ENCODE peak calls at places on chromosome X, in six cellular contexts. One of them, this sample, is unnamed.
A peak's percentile ranks its signal among the peaks of the same experiment; 100 is the strongest.

GRCh38 chrX:138945219-138945618 is 233.7 kb upstream of the FGF13 start:
- DNase-seq in mesenchymal stem cell: no peak
- DNase-seq in IMR-90: no peak
- DNase-seq in neuronal stem cell: no peak
- DNase-seq in H1: no peak
- DNase-seq in H9: no peak
- DNase-seq in this sample: peak; percentile 7

GRCh38 chrX:136115909-136116297 is 31.4 kb upstream of the FHL1 start:
- DNase-seq in mesenchymal stem cell: no peak
- DNase-seq in IMR-90: no peak
- DNase-seq in neuronal stem cell: no peak
- DNase-seq in H9: no peak
- DNase-seq in H1: no peak
- DNase-seq in this sample: no peak

GRCh38 chrX:40169193-40170086 is 71.7 kb upstream of the BCOR start:
- DNase-seq in H1: peak; percentile 73
- DNase-seq in IMR-90: peak; percentile 75
- DNase-seq in mesenchymal stem cell: peak; percentile 93
- DNase-seq in H9: peak; percentile 91
- DNase-seq in neuronal stem cell: no peak
- DNase-seq in this sample: peak; percentile 85

GRCh38 chrX:12994321-12994720 is 19.4 kb downstream of the TMSB4X start:
- DNase-seq in H1: no peak
- DNase-seq in IMR-90: no peak
- DNase-seq in neuronal stem cell: no peak
- DNase-seq in mesenchymal stem cell: no peak
- DNase-seq in H9: no peak
- DNase-seq in this sample: no peak

GRCh38 chrX:101999644-102000539 is 68.1 kb upstream of the ZMAT1 start:
- DNase-seq in H1: peak; percentile 48
- DNase-seq in H9: peak; percentile 62
- DNase-seq in IMR-90: no peak
- DNase-seq in mesenchymal stem cell: no peak
- DNase-seq in neuronal stem cell: no peak
- DNase-seq in this sample: peak; percentile 67

GRCh38 chrX:125651426-125651825 is 331.8 kb downstream of the TEX13C start:
- DNase-seq in H1: no peak
- DNase-seq in neuronal stem cell: no peak
- DNase-seq in H9: no peak
- DNase-seq in IMR-90: no peak
- DNase-seq in mesenchymal stem cell: no peak
- DNase-seq in this sample: peak; percentile 69

GRCh38 chrX:151206871-151207270 is 30.5 kb downstream of the GPR50 start:
- DNase-seq in neuronal stem cell: no peak
- DNase-seq in H9: no peak
- DNase-seq in mesenchymal stem cell: no peak
- DNase-seq in IMR-90: no peak
- DNase-seq in H1: no peak
- DNase-seq in this sample: no peak

GRCh38 chrX:108511721-108512120 is 72.1 kb downstream of the COL4A5 start:
- DNase-seq in IMR-90: peak; percentile 4
- DNase-seq in neuronal stem cell: no peak
- DNase-seq in H1: no peak
- DNase-seq in H9: no peak
- DNase-seq in mesenchymal stem cell: no peak
- DNase-seq in this sample: no peak

GRCh38 chrX:45198706-45199105 is 2.0 kb downstream of the DIPK2B start:
- DNase-seq in IMR-90: no peak
- DNase-seq in neuronal stem cell: no peak
- DNase-seq in mesenchymal stem cell: no peak
- DNase-seq in H9: no peak
- DNase-seq in H1: no peak
- DNase-seq in this sample: no peak

GRCh38 chrX:101022020-101022419 is 29.9 kb downstream of the TRMT2B start:
- DNase-seq in H9: no peak
- DNase-seq in H1: no peak
- DNase-seq in mesenchymal stem cell: no peak
- DNase-seq in IMR-90: no peak
- DNase-seq in neuronal stem cell: no peak
- DNase-seq in this sample: no peak

GRCh38 chrX:108399427-108400165 is 38.6 kb downstream of the COL4A6 start:
- DNase-seq in neuronal stem cell: no peak
- DNase-seq in H1: no peak
- DNase-seq in H9: no peak
- DNase-seq in mesenchymal stem cell: no peak
- DNase-seq in IMR-90: peak; percentile 10
- DNase-seq in this sample: no peak

GRCh38 chrX:16033336-16033735 is 90.0 kb upstream of the GRPR start:
- DNase-seq in H1: no peak
- DNase-seq in mesenchymal stem cell: peak; percentile 9
- DNase-seq in H9: no peak
- DNase-seq in IMR-90: peak; percentile 69
- DNase-seq in neuronal stem cell: no peak
- DNase-seq in this sample: peak; percentile 31

GRCh38 chrX:147699061-147699460 is 212.7 kb upstream of the FMR1 start:
- DNase-seq in H1: peak; percentile 37
- DNase-seq in H9: peak; percentile 63
- DNase-seq in neuronal stem cell: peak; percentile 24
- DNase-seq in mesenchymal stem cell: no peak
- DNase-seq in IMR-90: no peak
- DNase-seq in this sample: peak; percentile 93

GRCh38 chrX:40192196-40192595 is 94.4 kb upstream of the BCOR start:
- DNase-seq in H9: no peak
- DNase-seq in H1: no peak
- DNase-seq in IMR-90: no peak
- DNase-seq in neuronal stem cell: no peak
- DNase-seq in mesenchymal stem cell: no peak
- DNase-seq in this sample: no peak

GRCh38 chrX:133171962-133172708 is 46.0 kb downstream of the TFDP3 start:
- DNase-seq in IMR-90: no peak
- DNase-seq in H1: no peak
- DNase-seq in H9: no peak
- DNase-seq in mesenchymal stem cell: peak; percentile 24
- DNase-seq in neuronal stem cell: peak; percentile 3
- DNase-seq in this sample: peak; percentile 17

GRCh38 chrX:44223150-44223549 is 120.3 kb downstream of the EFHC2 start:
- DNase-seq in H1: no peak
- DNase-seq in mesenchymal stem cell: peak; percentile 15
- DNase-seq in IMR-90: peak; percentile 38
- DNase-seq in neuronal stem cell: no peak
- DNase-seq in H9: no peak
- DNase-seq in this sample: no peak

GRCh38 chrX:111168314-111168713 is 72.3 kb downstream of the PAK3 start:
- DNase-seq in H1: no peak
- DNase-seq in IMR-90: peak; percentile 0
- DNase-seq in neuronal stem cell: no peak
- DNase-seq in H9: peak; percentile 29
- DNase-seq in mesenchymal stem cell: peak; percentile 24
- DNase-seq in this sample: peak; percentile 50

GRCh38 chrX:119389214-119389613 is 9.9 kb upstream of the SLC25A43 start:
- DNase-seq in H1: no peak
- DNase-seq in IMR-90: no peak
- DNase-seq in mesenchymal stem cell: no peak
- DNase-seq in neuronal stem cell: no peak
- DNase-seq in H9: no peak
- DNase-seq in this sample: no peak

GRCh38 chrX:115894087-115894486 is 276.5 kb upstream of the AGTR2 start:
- DNase-seq in IMR-90: peak; percentile 33
- DNase-seq in mesenchymal stem cell: no peak
- DNase-seq in H9: peak; percentile 31
- DNase-seq in H1: peak; percentile 33
- DNase-seq in neuronal stem cell: no peak
- DNase-seq in this sample: peak; percentile 43

GRCh38 chrX:37752941-37753340 is 26.9 kb upstream of the CYBB start:
- DNase-seq in IMR-90: no peak
- DNase-seq in mesenchymal stem cell: no peak
- DNase-seq in H9: no peak
- DNase-seq in H1: no peak
- DNase-seq in neuronal stem cell: no peak
- DNase-seq in this sample: no peak

GRCh38 chrX:118239471-118239870 is 106.4 kb upstream of the WDR44 start:
- DNase-seq in IMR-90: peak; percentile 61
- DNase-seq in neuronal stem cell: no peak
- DNase-seq in mesenchymal stem cell: no peak
- DNase-seq in H1: no peak
- DNase-seq in H9: no peak
- DNase-seq in this sample: no peak

GRCh38 chrX:30935985-30936384 is 46.9 kb upstream of the TAB3 start:
- DNase-seq in H9: peak; percentile 31
- DNase-seq in H1: no peak
- DNase-seq in mesenchymal stem cell: peak; percentile 28
- DNase-seq in IMR-90: peak; percentile 3
- DNase-seq in neuronal stem cell: no peak
- DNase-seq in this sample: peak; percentile 60

GRCh38 chrX:136255543-136255942 is 4.3 kb upstream of the MAP7D3 start:
- DNase-seq in neuronal stem cell: no peak
- DNase-seq in H9: no peak
- DNase-seq in H1: no peak
- DNase-seq in mesenchymal stem cell: no peak
- DNase-seq in IMR-90: no peak
- DNase-seq in this sample: no peak

GRCh38 chrX:126770179-126770578 is 49.4 kb upstream of the PRR32 start:
- DNase-seq in neuronal stem cell: peak; percentile 6
- DNase-seq in H1: no peak
- DNase-seq in IMR-90: no peak
- DNase-seq in H9: no peak
- DNase-seq in mesenchymal stem cell: no peak
- DNase-seq in this sample: peak; percentile 64

GRCh38 chrX:41875142-41875541 is 48.2 kb downstream of the CASK start:
- DNase-seq in mesenchymal stem cell: peak; percentile 64
- DNase-seq in H1: no peak
- DNase-seq in neuronal stem cell: no peak
- DNase-seq in H9: no peak
- DNase-seq in IMR-90: peak; percentile 65
- DNase-seq in this sample: no peak

GRCh38 chrX:9938516-9938915 is 28.6 kb upstream of the CLDN34 start:
- DNase-seq in neuronal stem cell: no peak
- DNase-seq in IMR-90: no peak
- DNase-seq in mesenchymal stem cell: no peak
- DNase-seq in H9: no peak
- DNase-seq in H1: no peak
- DNase-seq in this sample: no peak

GRCh38 chrX:24069877-24070276 is 15.1 kb downstream of the EIF2S3 start:
- DNase-seq in IMR-90: no peak
- DNase-seq in H9: no peak
- DNase-seq in neuronal stem cell: no peak
- DNase-seq in mesenchymal stem cell: no peak
- DNase-seq in H1: no peak
- DNase-seq in this sample: no peak

GRCh38 chrX:136525738-136526606 is 6.0 kb upstream of the VGLL1 start:
- DNase-seq in H9: no peak
- DNase-seq in neuronal stem cell: no peak
- DNase-seq in mesenchymal stem cell: peak; percentile 62
- DNase-seq in IMR-90: peak; percentile 85
- DNase-seq in H1: no peak
- DNase-seq in this sample: no peak

GRCh38 chrX:134774190-134775048 is 116.1 kb upstream of the PLAC1 start:
- DNase-seq in IMR-90: peak; percentile 11
- DNase-seq in H1: no peak
- DNase-seq in H9: no peak
- DNase-seq in neuronal stem cell: no peak
- DNase-seq in mesenchymal stem cell: peak; percentile 7
- DNase-seq in this sample: no peak

GRCh38 chrX:39821011-39821708 is 276.6 kb downstream of the BCOR start:
- DNase-seq in IMR-90: peak; percentile 17
- DNase-seq in H9: peak; percentile 77
- DNase-seq in H1: peak; percentile 56
- DNase-seq in neuronal stem cell: peak; percentile 51
- DNase-seq in mesenchymal stem cell: peak; percentile 49
- DNase-seq in this sample: peak; percentile 69

GRCh38 chrX:15301924-15302323 is 13.5 kb downstream of the ASB11 start:
- DNase-seq in IMR-90: peak; percentile 41
- DNase-seq in H9: no peak
- DNase-seq in mesenchymal stem cell: peak; percentile 46
- DNase-seq in neuronal stem cell: no peak
- DNase-seq in H1: no peak
- DNase-seq in this sample: peak; percentile 0

GRCh38 chrX:275476-275966 is 5.7 kb upstream of the PLCXD1 start:
- DNase-seq in neuronal stem cell: no peak
- DNase-seq in IMR-90: no peak
- DNase-seq in H9: no peak
- DNase-seq in mesenchymal stem cell: no peak
- DNase-seq in H1: peak; percentile 66
- DNase-seq in this sample: no peak
- H4K8ac ChIP-seq in neuronal stem cell: peak overlapping the region; percentile 82
- H4K8ac ChIP-seq in IMR-90: no peak overlapping the region
- H4K8ac ChIP-seq in H9: no peak overlapping the region
- H4K8ac ChIP-seq in mesenchymal stem cell: peak overlapping the region; percentile 10
- H4K8ac ChIP-seq in H1: peak overlapping the region; percentile 39
- H4K8ac ChIP-seq in this sample: no peak overlapping the region

DNA sequence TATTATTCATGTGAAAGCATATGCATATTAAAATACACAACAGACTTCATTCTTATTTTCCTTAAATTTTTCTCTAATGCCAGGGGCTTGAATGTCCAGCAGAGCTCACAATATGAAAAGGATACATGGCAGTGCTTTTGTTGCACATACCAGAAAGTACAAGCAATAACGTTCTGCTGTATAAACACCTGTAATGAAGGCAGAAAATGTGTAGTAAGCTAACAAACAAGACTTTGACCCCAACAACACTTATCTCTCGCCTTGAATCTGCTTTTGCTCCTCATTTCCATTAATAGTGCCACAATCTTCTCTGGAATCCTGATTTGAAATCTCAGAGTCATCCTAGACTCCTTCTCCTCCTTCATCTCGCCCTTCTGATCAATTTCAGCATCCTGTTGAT is 687.3 kb downstream of the IL1RAPL1 start:
- DNase-seq in IMR-90: no peak
- DNase-seq in H1: no peak
- DNase-seq in neuronal stem cell: no peak
- DNase-seq in mesenchymal stem cell: no peak
- DNase-seq in H9: no peak
- DNase-seq in this sample: no peak
- H2BK15ac ChIP-seq in IMR-90: no peak overlapping the region
- H2BK15ac ChIP-seq in H1: no peak overlapping the region
- H2BK15ac ChIP-seq in neuronal stem cell: no peak overlapping the region
- H2BK15ac ChIP-seq in mesenchymal stem cell: no peak overlapping the region
- H2BK15ac ChIP-seq in H9: no peak overlapping the region
- H2BK15ac ChIP-seq in this sample: no peak overlapping the region

GRCh38 chrX:154413142-154413541 is 1.8 kb downstream of the TAFAZZIN start:
- DNase-seq in mesenchymal stem cell: no peak
- DNase-seq in H9: no peak
- DNase-seq in IMR-90: no peak
- DNase-seq in neuronal stem cell: no peak
- DNase-seq in H1: no peak
- DNase-seq in this sample: no peak
- H4K8ac ChIP-seq in mesenchymal stem cell: no peak overlapping the region
- H4K8ac ChIP-seq in H9: no peak overlapping the region
- H4K8ac ChIP-seq in IMR-90: no peak overlapping the region
- H4K8ac ChIP-seq in neuronal stem cell: no peak overlapping the region
- H4K8ac ChIP-seq in H1: no peak overlapping the region
- H4K8ac ChIP-seq in this sample: no peak overlapping the region

DNA sequence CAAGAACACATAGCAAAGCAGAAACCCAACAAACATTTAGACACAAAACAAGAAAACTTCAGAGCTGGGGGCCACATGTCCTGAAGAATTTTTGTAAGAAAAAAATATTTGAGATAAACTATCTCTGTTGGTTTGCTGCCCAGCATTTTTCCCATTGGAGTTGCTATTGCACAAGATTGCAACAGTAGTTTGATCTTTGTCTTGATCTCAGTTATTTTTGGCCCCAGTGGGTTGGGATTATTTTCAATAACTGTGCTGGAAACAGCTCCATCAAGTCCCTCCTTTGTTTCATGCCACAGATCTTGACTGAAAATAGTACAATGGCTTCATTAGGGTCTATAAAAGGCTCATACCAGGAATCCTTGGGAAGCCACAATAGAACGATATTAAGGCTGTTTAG is 103.8 kb upstream of the RAI2 start:
- DNase-seq in mesenchymal stem cell: no peak
- DNase-seq in neuronal stem cell: no peak
- DNase-seq in H1: no peak
- DNase-seq in IMR-90: no peak
- DNase-seq in H9: no peak
- DNase-seq in this sample: no peak
- H2BK15ac ChIP-seq in mesenchymal stem cell: no peak overlapping the region
- H2BK15ac ChIP-seq in neuronal stem cell: no peak overlapping the region
- H2BK15ac ChIP-seq in H1: no peak overlapping the region
- H2BK15ac ChIP-seq in IMR-90: no peak overlapping the region
- H2BK15ac ChIP-seq in H9: no peak overlapping the region
- H2BK15ac ChIP-seq in this sample: no peak overlapping the region

This sample was measured in mesendoderm.